ENCODE peak calls at places on chromosomes 4 and X, in five cellular contexts. Q is B cell, S is ascending aorta, K is foreskin keratinocyte, G is HCT116. N is an unnamed sample.

GRCh38 chr4:123599920-123600394 is 203.4 kb downstream of the SPRY1 start:
- DNase-seq in Q (peak), S (peak), K (no peak), G (no peak), N (peak)

GRCh38 chr4:188986271-188986689 is 847.0 kb downstream of the TRIML1 start:
- DNase-seq in Q (no peak), S (no peak), K (peak), G (no peak), N (no peak)

GRCh38 chrX:133726211-133726630 is 259.2 kb downstream of the GPC3 start:
- DNase-seq in Q (no peak), S (no peak), K (peak), G (peak), N (no peak)

GRCh38 chr4:177367336-177367735 is 57.7 kb downstream of the NEIL3 start:
- DNase-seq in Q (no peak), S (no peak), K (no peak), G (no peak), N (no peak)

GRCh38 chr4:5158391-5158770 is 107.1 kb downstream of the STK32B start:
- DNase-seq in Q (no peak), S (no peak), K (no peak), G (no peak), N (no peak)

GRCh38 chr4:1169691-1170096 is 2.7 kb downstream of the SPON2 start:
- DNase-seq in Q (no peak), S (no peak), K (no peak), G (no peak), N (no peak)

GRCh38 chr4:42646999-42647541 is 9.8 kb downstream of the ATP8A1 start:
- DNase-seq in Q (no peak), S (no peak), K (no peak), G (no peak), N (no peak)

GRCh38 chr4:169201144-169202124 is 69.3 kb downstream of the SH3RF1 start:
- DNase-seq in Q (no peak), S (no peak), K (no peak), G (no peak), N (no peak)

GRCh38 chr4:23241408-23241807 is 548.7 kb downstream of the GBA3 start:
- DNase-seq in Q (no peak), S (no peak), K (no peak), G (no peak), N (no peak)

GRCh38 chr4:36794716-36795115 is 449.8 kb upstream of the NWD2 start:
- DNase-seq in Q (no peak), S (no peak), K (no peak), G (no peak), N (no peak)

GRCh38 chr4:3009422-3009821 is 46.1 kb downstream of the GRK4 start:
- DNase-seq in Q (no peak), S (no peak), K (no peak), G (peak), N (no peak)

GRCh38 chr4:80538276-80538926 is 202.9 kb downstream of the CFAP299 start:
- DNase-seq in Q (no peak), S (no peak), K (peak), G (no peak), N (no peak)

GRCh38 chr4:77994194-77994721 is 62.9 kb upstream of the FRAS1 start:
- DNase-seq in Q (no peak), S (no peak), K (peak), G (peak), N (no peak)

GRCh38 chr4:169410839-169411770 is 140.3 kb upstream of the SH3RF1 start:
- DNase-seq in Q (no peak), S (peak), K (no peak), G (no peak), N (peak)

GRCh38 chr4:71648448-71648847 is 135.4 kb downstream of the GC start:
- DNase-seq in Q (no peak), S (no peak), K (peak), G (no peak), N (no peak)

GRCh38 chr4:62835579-62835978 is 1573.7 kb downstream of the TECRL start:
- DNase-seq in Q (no peak), S (no peak), K (peak), G (no peak), N (no peak)

GRCh38 chr4:15034071-15034764 is 31.9 kb downstream of the CPEB2 start:
- DNase-seq in Q (no peak), S (no peak), K (peak), G (no peak), N (no peak)

GRCh38 chrX:8783100-8784098 is 17.8 kb downstream of the FAM9A start:
- DNase-seq in Q (no peak), S (no peak), K (no peak), G (no peak), N (no peak)

GRCh38 chrX:102651242-102651967 is at the start of gene GPRASP1:
- DNase-seq in Q (peak), S (no peak), K (no peak), G (no peak), N (no peak)

GRCh38 chr4:168618577-168619265 is 121.9 kb downstream of the PALLD start:
- DNase-seq in Q (no peak), S (no peak), K (no peak), G (peak), N (no peak)

GRCh38 chrX:69961365-69962072 is 88.2 kb downstream of the AWAT2 start:
- DNase-seq in Q (no peak), S (no peak), K (peak), G (no peak), N (no peak)

GRCh38 chr4:5611656-5612187 is 96.6 kb downstream of the EVC2 start:
- DNase-seq in Q (no peak), S (no peak), K (no peak), G (no peak), N (no peak)

GRCh38 chrX:118215346-118215745 is 98.7 kb upstream of the KLHL13 start:
- DNase-seq in Q (no peak), S (no peak), K (no peak), G (no peak), N (no peak)

GRCh38 chrX:30570505-30570904 is 7.1 kb downstream of the TASL start:
- DNase-seq in Q (no peak), S (no peak), K (no peak), G (peak), N (no peak)
- TF ChIP-seq CTCF in Q (peak), S (peak), K (peak), G (peak), N (peak)

DNA sequence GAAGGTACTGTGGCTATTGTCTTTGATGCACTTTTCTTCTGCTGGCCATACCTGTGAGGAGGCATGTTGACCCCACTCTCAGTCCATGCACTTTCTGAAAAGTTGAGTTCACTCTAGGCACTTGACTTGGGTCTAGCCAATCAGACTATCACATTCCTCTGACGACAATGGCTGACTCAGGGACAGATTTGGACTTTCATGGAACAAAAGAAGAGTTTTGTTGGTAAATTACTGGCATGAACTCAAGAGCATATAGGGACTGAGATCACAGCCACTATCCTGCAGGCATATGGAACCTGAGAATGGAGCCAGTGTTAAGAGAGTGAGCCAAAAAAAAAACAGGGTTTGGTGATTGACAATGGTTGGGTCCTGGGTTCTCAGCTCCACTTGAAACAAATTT is 24.6 kb upstream of the CXCL6 start:
- DNase-seq in Q (no peak), S (no peak), K (no peak), G (no peak), N (no peak)
- TF ChIP-seq CTCF in Q (no peak), S (no peak), K (no peak), G (no peak), N (no peak)

DNA sequence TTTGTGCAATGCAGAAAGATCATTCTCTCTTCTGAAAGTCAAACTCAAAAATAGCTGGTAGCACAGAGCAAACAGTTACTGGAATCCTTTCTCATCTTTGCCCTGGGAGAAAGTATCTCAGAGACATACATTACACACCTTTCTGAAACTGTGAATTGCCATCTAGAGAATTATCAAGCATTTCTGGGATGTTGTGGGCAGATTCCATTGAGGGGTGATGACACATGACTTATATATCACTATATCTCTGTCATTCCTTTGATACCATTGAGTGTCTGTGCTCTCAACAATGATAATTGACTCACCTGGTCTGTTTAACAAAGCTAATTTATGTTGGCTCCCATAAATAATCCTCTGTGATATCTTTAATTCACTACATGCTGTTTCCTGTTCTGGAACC is 13.0 kb downstream of the SLIT2 start:
- DNase-seq in Q (no peak), S (no peak), K (no peak), G (no peak), N (no peak)
- TF ChIP-seq CTCF in Q (no peak), S (no peak), K (no peak), G (no peak), N (no peak)

DNA sequence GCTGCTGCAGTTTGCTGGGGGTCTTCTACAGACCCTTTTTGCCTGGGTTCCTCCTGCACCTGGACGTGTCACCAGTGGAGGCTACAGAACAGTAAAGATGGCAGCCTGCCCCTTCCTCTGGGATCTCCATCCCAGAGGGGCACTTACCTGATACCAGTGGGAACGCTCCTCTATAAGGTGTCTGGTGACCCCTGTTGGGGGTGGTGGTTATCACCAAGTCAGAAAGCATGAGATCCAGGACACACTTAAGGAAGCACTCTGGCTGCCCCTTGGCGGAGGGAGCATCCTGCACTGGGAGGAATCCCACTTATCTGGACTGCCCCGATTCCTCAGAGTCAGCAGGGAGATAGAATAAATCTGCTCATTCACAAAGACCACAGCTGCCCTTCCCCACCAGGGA is 218.9 kb upstream of the GALNTL6 start:
- DNase-seq in Q (no peak), S (no peak), K (no peak), G (no peak), N (no peak)
- TF ChIP-seq CTCF in Q (no peak), S (no peak), K (no peak), G (no peak), N (no peak)

DNA sequence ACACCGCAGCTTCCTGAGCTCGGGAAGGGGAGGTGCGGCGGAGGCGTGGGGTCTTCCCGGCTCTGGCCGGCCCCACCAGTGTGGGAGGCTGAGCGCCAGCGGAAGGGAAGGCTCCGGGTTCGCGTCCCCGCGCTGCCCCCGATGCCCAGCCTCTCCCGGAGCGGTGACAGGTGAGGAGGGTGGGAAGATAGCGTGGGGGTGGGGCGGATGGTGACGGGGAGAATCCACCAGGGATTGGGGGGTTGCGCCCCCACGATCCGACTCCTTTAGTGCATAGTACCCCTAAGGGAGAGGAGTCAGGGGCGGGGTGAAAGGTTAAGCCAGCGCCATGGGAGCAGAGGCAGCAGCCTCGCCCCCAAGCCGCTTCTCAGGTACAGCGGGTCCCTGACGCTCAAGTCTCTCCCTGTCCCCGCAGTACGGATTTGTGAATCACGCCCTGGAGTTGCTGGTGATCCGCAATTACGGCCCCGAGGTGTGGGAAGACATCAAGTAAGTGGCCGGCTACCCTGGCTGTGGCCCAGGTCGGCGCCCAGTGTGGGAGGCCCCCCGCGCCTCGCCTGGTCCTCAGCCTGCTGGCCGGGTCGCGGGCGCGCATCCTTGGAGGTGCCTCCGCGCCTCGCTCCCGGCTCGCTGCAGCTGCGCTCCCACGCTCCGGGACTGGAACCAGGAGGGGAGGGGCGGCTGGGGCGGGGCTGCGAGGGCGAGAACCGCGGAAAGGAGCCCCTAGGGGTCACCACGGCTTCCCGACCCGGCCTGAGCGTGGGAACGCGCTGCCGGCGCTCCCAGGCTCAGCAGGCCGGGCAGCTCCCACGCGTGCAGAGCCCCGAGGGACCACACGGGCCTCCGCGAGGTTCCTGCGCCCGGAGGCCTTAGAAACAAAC is 791 bp downstream of the GUCY1B1 start:
- DNase-seq in Q (no peak), S (peak), K (no peak), G (no peak), N (no peak)
- TF ChIP-seq CTCF in Q (no peak), S (peak), K (no peak), G (no peak), N (peak)

DNA sequence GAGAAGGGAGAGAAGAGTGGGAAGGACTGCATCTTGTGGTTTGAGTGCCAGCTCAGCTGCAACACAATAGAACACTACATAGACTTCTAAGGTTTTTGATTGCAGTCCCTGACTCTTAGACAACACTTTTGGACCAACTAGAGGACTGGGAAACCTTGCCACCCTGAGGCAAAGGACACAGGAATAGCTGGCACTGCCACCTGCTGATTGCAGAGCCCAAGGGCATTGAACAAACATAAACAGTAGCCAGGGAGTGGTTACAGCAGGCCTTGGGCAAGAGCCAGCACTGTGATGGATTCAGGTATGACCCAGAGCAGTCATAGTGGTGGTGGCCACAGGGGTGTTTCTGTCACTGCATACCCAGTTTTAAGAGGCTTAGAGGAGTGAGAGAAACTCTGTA is 72.5 kb upstream of the CXorf51A start:
- DNase-seq in Q (no peak), S (no peak), K (no peak), G (no peak), N (no peak)
- TF ChIP-seq CTCF in Q (no peak), S (no peak), K (no peak), G (no peak), N (no peak)

GRCh38 chrX:14027511-14028019 is 2.1 kb downstream of the GEMIN8 start:
- DNase-seq in Q (no peak), S (no peak), K (peak), G (no peak), N (peak)
- TF ChIP-seq CTCF in Q (no peak), S (no peak), K (no peak), G (no peak), N (no peak)

DNA sequence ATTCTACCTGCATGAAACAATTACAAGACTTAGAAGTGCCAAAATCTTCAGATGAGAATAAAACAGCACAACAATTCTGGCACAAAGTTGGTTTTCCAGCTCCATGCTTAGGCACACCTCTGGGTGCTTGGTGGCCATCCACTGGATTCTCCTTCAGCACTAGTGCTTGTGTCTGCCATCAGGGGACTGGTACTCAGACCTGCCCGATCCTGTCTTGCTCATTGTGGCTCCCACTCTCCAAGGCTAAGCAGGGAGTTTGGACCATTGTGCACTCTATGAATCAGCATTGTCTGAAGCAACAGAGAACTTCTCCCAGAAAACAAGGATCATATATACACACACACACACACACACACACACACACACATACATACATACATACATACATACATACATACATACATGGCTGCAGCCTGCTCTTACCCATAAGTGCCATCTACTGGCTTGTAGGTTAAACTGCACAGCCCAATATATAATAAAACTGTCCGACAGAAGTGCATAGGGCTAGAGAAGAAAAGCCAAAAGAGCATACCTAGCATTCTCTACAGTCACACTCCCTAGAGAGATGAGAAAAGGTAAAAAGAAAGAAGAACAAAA is 345.3 kb upstream of the LCORL start:
- DNase-seq in Q (no peak), S (no peak), K (peak), G (no peak), N (peak)
- TF ChIP-seq CTCF in Q (no peak), S (no peak), K (peak), G (peak), N (peak)

N was measured in GM12878.